ENCODE peak calls at places on chromosomes 13 and 19, in seven cellular contexts. T, K, N, X, Y, L and Z are unnamed samples.

GRCh38 chr13:32988588-32989256 is 27.5 kb upstream of the KL start:
- DNase-seq in K (no peak), Y (peak), X (no peak), N (peak), T (no peak), L (no peak), Z (no peak)

GRCh38 chr13:102399791-102400618 is 1.8 kb downstream of the FGF14 start:
- DNase-seq in N (peak), X (no peak), K (no peak), T (no peak), L (no peak), Y (no peak), Z (no peak)

GRCh38 chr19:9673912-9674668 is 810 bp downstream of the ZNF562 start:
- DNase-seq in T (peak), Y (no peak), K (no peak), N (no peak), X (peak), L (no peak), Z (no peak)

GRCh38 chr19:31448221-31448657 is 99.0 kb upstream of the TSHZ3 start:
- DNase-seq in X (peak), T (peak), L (peak), Y (peak), K (peak), N (no peak), Z (no peak)

GRCh38 chr13:40386586-40386985 is 279.9 kb downstream of the FOXO1 start:
- DNase-seq in Y (no peak), L (no peak), X (no peak), T (no peak), N (no peak), K (no peak), Z (no peak)

GRCh38 chr13:22053053-22053452 is 382.2 kb downstream of the FGF9 start:
- DNase-seq in L (no peak), X (no peak), K (no peak), N (no peak), Y (no peak), T (no peak), Z (no peak)

GRCh38 chr19:54154603-54155345 is 4.7 kb downstream of the LENG1 start:
- DNase-seq in K (no peak), T (peak), L (no peak), X (peak), N (no peak), Y (no peak), Z (no peak)

GRCh38 chr19:52689804-52690394 is 44.9 kb downstream of the ZNF611 start:
- DNase-seq in Y (peak), L (no peak), N (no peak), X (no peak), K (no peak), T (no peak), Z (peak)

GRCh38 chr19:29662604-29663404 is 2.5 kb upstream of the PLEKHF1 start:
- DNase-seq in N (no peak), T (peak), X (peak), K (peak), L (peak), Y (peak), Z (no peak)

GRCh38 chr19:18875726-18876125 is 20.2 kb downstream of the CERS1 start:
- DNase-seq in K (peak), L (no peak), X (no peak), N (no peak), Y (no peak), T (no peak), Z (no peak)

GRCh38 chr19:55352040-55352439 is 2.5 kb downstream of the COX6B2 start:
- DNase-seq in Y (no peak), X (no peak), K (no peak), T (no peak), L (no peak), N (no peak), Z (no peak)

GRCh38 chr13:113329656-113330312 is 32.7 kb downstream of the LAMP1 start:
- DNase-seq in N (no peak), Y (no peak), L (no peak), K (no peak), X (no peak), T (no peak), Z (peak)

GRCh38 chr19:5621311-5621944 is 1.1 kb downstream of the SAFB2 start:
- DNase-seq in Y (peak), K (no peak), X (no peak), N (no peak), T (no peak), L (no peak), Z (no peak)

GRCh38 chr13:20702945-20703784 is at the start of gene IL17D:
- DNase-seq in Y (no peak), L (no peak), K (no peak), N (peak), X (no peak), T (no peak), Z (no peak)

GRCh38 chr19:45469132-45469834 is 1.5 kb downstream of the FOSB start:
- DNase-seq in K (no peak), Y (peak), N (peak), X (peak), T (peak), L (peak), Z (peak)

GRCh38 chr19:10363789-10364281 is 16.5 kb downstream of the TYK2 start:
- DNase-seq in N (peak), K (no peak), Y (no peak), X (peak), T (peak), L (no peak), Z (no peak)

GRCh38 chr13:46665630-46666482 is 112.9 kb downstream of the LRCH1 start:
- DNase-seq in K (no peak), N (no peak), L (no peak), T (no peak), X (no peak), Y (no peak), Z (no peak)

GRCh38 chr13:93539914-93540313 is 313.3 kb downstream of the GPC6 start:
- DNase-seq in K (no peak), L (no peak), T (no peak), X (no peak), N (no peak), Y (no peak), Z (no peak)

GRCh38 chr13:39634956-39635355 is 20.5 kb upstream of the COG6 start:
- DNase-seq in T (no peak), X (no peak), Y (no peak), L (no peak), K (no peak), N (no peak), Z (no peak)

GRCh38 chr19:35349614-35350521 is 2.2 kb downstream of the FFAR1 start:
- DNase-seq in T (no peak), L (no peak), N (peak), Y (no peak), X (no peak), K (no peak), Z (no peak)

GRCh38 chr19:56477429-56478338 is 539 bp upstream of the ZNF667 start:
- DNase-seq in Y (peak), L (peak), X (peak), K (peak), T (peak), N (peak), Z (no peak)

GRCh38 chr13:105552078-105552477 is 983.4 kb downstream of the EFNB2 start:
- DNase-seq in K (no peak), T (no peak), Y (no peak), L (no peak), N (no peak), X (peak), Z (no peak)

GRCh38 chr19:6393982-6394412 is 1.0 kb upstream of the GTF2F1 start:
- DNase-seq in T (no peak), L (no peak), N (no peak), K (no peak), X (no peak), Y (no peak), Z (no peak)

GRCh38 chr13:29702912-29703351 is 107.4 kb upstream of the SLC7A1 start:
- DNase-seq in L (peak), K (peak), T (peak), N (no peak), X (peak), Y (peak), Z (no peak)

GRCh38 chr19:2532252-2533071 is 56.5 kb downstream of the GADD45B start:
- DNase-seq in Y (no peak), T (peak), L (no peak), K (peak), X (peak), N (no peak), Z (no peak)

GRCh38 chr19:29941828-29942403 is at the start of gene URI1:
- DNase-seq in X (peak), T (peak), L (peak), N (peak), K (no peak), Y (peak), Z (peak)

GRCh38 chr13:104140557-104140956 is 1074.3 kb upstream of the SLC10A2 start:
- DNase-seq in N (no peak), K (no peak), Y (no peak), X (peak), L (no peak), T (peak), Z (no peak)

GRCh38 chr13:112908342-112908741 is 60.7 kb upstream of the MCF2L start:
- DNase-seq in K (no peak), X (no peak), T (no peak), Y (no peak), L (no peak), N (no peak), Z (no peak)

GRCh38 chr13:73943965-73944233 is 190.3 kb downstream of the KLF12 start:
- DNase-seq in K (no peak), L (no peak), N (no peak), T (no peak), X (no peak), Y (no peak), Z (no peak)

GRCh38 chr13:73943137-73943964 is 190.9 kb downstream of the KLF12 start:
- DNase-seq in X (no peak), K (no peak), T (no peak), Y (no peak), L (no peak), N (peak), Z (no peak)

GRCh38 chr13:73948848-73949529 is 185.2 kb downstream of the KLF12 start:
- DNase-seq in X (no peak), Y (no peak), L (no peak), T (no peak), K (no peak), N (no peak), Z (no peak)

GRCh38 chr13:73945871-73946270 is 188.3 kb downstream of the KLF12 start:
- DNase-seq in N (no peak), L (no peak), X (peak), Y (peak), T (peak), K (no peak), Z (no peak)

GRCh38 chr13:73945371-73945770 is 188.8 kb downstream of the KLF12 start:
- DNase-seq in K (no peak), T (no peak), X (no peak), Y (no peak), N (no peak), L (no peak), Z (no peak)
- TF ChIP-seq CTCF in K (no peak), T (no peak), X (no peak), Y (peak), N (no peak), L (no peak), Z (no peak)

GRCh38 chr13:34672631-34673030 is 269.4 kb upstream of the NBEA start:
- DNase-seq in X (peak), L (no peak), T (peak), N (no peak), Y (no peak), K (no peak), Z (no peak)

GRCh38 chr13:34671136-34671535 is 270.9 kb upstream of the NBEA start:
- DNase-seq in N (no peak), T (peak), X (peak), L (no peak), Y (peak), K (no peak), Z (no peak)

DNA sequence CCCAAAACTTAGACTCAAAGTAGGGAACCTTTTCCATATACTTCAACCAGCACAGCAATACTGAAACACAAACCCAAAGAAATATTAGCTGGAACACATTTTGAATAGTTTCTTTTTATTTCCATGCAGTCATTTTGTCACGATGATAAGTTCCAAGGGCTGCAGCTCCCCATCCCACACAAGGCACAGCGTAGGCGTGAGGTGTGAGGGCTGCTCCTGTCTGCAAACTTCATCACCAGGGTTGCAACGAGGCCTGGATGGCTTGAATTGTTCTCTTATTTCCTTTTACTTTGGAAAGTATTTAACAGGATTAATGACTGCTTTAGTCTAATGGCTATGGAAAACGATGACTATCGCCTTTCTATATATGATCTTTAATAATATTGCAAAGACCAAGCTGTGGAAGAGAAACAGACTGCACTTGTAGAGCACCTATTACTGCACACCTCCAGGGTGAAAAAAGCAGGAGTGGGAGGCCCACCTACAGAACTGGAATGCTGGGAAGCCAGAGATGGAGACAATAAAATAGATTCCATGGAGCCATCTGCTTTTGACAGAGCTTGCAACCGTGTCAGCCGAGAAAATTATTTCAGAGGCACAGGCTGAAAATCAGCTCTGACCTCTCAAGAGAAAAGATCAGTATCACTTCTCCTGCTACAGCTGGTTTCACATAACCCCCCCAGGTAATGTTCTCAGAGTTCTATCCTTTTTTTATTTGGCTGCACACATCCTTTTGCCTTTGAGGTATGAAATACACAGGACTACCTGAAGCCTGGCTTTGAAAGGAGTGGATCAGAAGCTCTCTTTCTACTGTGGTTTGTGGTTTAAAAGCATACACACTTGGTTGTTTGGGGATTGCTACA is 274.5 kb upstream of the NBEA start:
- DNase-seq in L (no peak), T (no peak), N (no peak), Y (no peak), K (no peak), X (no peak), Z (no peak)
- TF ChIP-seq CTCF in L (no peak), T (no peak), N (no peak), Y (no peak), K (no peak), X (no peak), Z (no peak)

DNA sequence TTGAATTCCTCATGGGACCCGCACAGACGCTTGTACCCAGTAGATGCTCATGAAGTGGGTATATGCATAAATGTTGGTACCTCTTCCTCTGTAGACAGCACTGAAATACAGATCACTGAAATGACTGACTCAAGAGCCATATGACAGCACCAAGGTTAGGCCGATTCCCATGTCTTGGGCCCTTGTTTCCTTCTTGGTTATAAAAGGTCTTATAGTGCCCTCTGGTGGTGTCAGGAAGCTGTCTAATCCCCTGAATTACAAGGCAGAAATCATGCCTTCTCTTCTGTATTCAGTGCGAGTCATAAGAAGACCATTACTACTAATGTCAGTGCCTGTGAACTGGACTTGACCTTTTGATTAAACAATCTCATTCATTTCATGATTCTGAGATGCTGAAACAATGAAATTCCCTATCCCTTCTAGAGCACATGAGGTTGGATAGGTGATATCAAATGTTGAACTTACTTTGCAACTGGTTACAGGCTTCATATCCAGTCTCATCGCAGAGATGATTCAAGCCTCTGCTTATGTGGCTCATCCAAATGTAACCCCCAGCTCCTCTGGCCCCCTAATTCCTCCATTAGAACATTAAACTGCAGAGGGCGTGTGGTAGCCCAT is 59.7 kb downstream of the SPATA13 start:
- DNase-seq in N (peak), L (peak), X (peak), Y (peak), K (no peak), T (peak), Z (no peak)
- TF ChIP-seq CTCF in N (peak), L (peak), X (peak), Y (peak), K (peak), T (peak), Z (peak)

GRCh38 chr13:63631006-63631405 is 2215.4 kb upstream of the PCDH20 start:
- DNase-seq in K (no peak), X (no peak), Y (no peak), T (no peak), N (no peak), L (no peak), Z (no peak)

GRCh38 chr13:63636231-63636993 is 2220.8 kb upstream of the PCDH20 start:
- DNase-seq in K (no peak), X (no peak), Y (no peak), T (no peak), N (peak), L (no peak), Z (no peak)
- TF ChIP-seq CTCF in K (peak), X (no peak), Y (no peak), T (no peak), N (peak), L (no peak), Z (no peak)

GRCh38 chr19:43126720-43127119 is 44.2 kb upstream of the PSG2 start:
- DNase-seq in N (no peak), T (no peak), Y (no peak), K (no peak), X (no peak), L (no peak), Z (no peak)

GRCh38 chr19:43124360-43124759 is 41.9 kb upstream of the PSG2 start:
- DNase-seq in K (no peak), L (no peak), T (no peak), X (no peak), Y (no peak), N (no peak), Z (no peak)
- TF ChIP-seq CTCF in K (no peak), L (no peak), T (no peak), X (no peak), Y (no peak), N (no peak), Z (no peak)